ENCODE peak calls at places on chromosomes 6 and 20, in five cellular contexts. G is RWPE1, F is B cell, M is cardiac muscle cell, T is heart right ventricle. U is an unnamed sample.

GRCh38 chr6:155377061-155377460 is 62.8 kb upstream of the TFB1M start:
- DNase-seq in G (peak), F (no peak), M (peak), T (no peak), U (no peak)

GRCh38 chr6:166955121-166955864 is 1.1 kb downstream of the RNASET2 start:
- DNase-seq in G (no peak), F (peak), M (no peak), T (no peak), U (peak)

GRCh38 chr20:44414346-44414714 is 58.8 kb downstream of the HNF4A start:
- DNase-seq in G (no peak), F (no peak), M (no peak), T (no peak), U (no peak)

GRCh38 chr6:78611886-78612480 is 255.4 kb upstream of the IRAK1BP1 start:
- DNase-seq in G (peak), F (no peak), M (peak), T (no peak), U (no peak)

GRCh38 chr20:17808357-17808756 is 108.6 kb downstream of the BANF2 start:
- DNase-seq in G (no peak), F (no peak), M (peak), T (peak), U (no peak)

GRCh38 chr6:25354078-25354940 is 75.1 kb downstream of the CARMIL1 start:
- DNase-seq in G (no peak), F (no peak), M (peak), T (no peak), U (no peak)

GRCh38 chr6:151058021-151058733 is 181.6 kb upstream of the AKAP12 start:
- DNase-seq in G (no peak), F (no peak), M (no peak), T (no peak), U (no peak)

GRCh38 chr6:21856096-21856825 is 262.7 kb downstream of the SOX4 start:
- DNase-seq in G (peak), F (no peak), M (peak), T (no peak), U (no peak)

GRCh38 chr6:166465671-166466087 is 82.9 kb upstream of the MPC1 start:
- DNase-seq in G (no peak), F (no peak), M (peak), T (peak), U (no peak)

GRCh38 chr6:148935705-148936306 is 189.0 kb downstream of the UST start:
- DNase-seq in G (peak), F (no peak), M (no peak), T (no peak), U (no peak)

GRCh38 chr6:30914076-30914853 is at the start of gene VARS2:
- DNase-seq in G (peak), F (peak), M (peak), T (peak), U (peak)

GRCh38 chr20:49508435-49509199 is 26.1 kb upstream of the KCNB1 start:
- DNase-seq in G (peak), F (peak), M (peak), T (no peak), U (peak)

GRCh38 chr6:114342826-114343781 is at the start of gene HS3ST5:
- DNase-seq in G (peak), F (no peak), M (peak), T (peak), U (peak)

GRCh38 chr20:431012-431904 is 23.2 kb downstream of the RBCK1 start:
- DNase-seq in G (peak), F (peak), M (peak), T (peak), U (peak)

GRCh38 chr6:168956884-168957730 is 296.5 kb downstream of the THBS2 start:
- DNase-seq in G (peak), F (peak), M (peak), T (peak), U (peak)

GRCh38 chr6:144683216-144684070 is 398.3 kb downstream of the UTRN start:
- DNase-seq in G (no peak), F (no peak), M (no peak), T (no peak), U (no peak)

GRCh38 chr20:48455606-48456360 is 372.0 kb downstream of the PREX1 start:
- DNase-seq in G (peak), F (no peak), M (no peak), T (no peak), U (no peak)

GRCh38 chr20:49976542-49976941 is 6.2 kb upstream of the SNAI1 start:
- DNase-seq in G (no peak), F (no peak), M (no peak), T (no peak), U (no peak)

GRCh38 chr6:149508485-149508884 is 23.7 kb upstream of the ZC3H12D start:
- DNase-seq in G (no peak), F (no peak), M (no peak), T (no peak), U (no peak)

GRCh38 chr6:45959534-45960195 is 56.0 kb downstream of the CLIC5 start:
- DNase-seq in G (peak), F (no peak), M (peak), T (no peak), U (no peak)

GRCh38 chr6:77040566-77041195 is 422.6 kb downstream of the HTR1B start:
- DNase-seq in G (peak), F (no peak), M (peak), T (no peak), U (no peak)

GRCh38 chr6:38784506-38785235 is 69.6 kb downstream of the DNAH8 start:
- DNase-seq in G (no peak), F (no peak), M (no peak), T (no peak), U (no peak)

GRCh38 chr6:68967549-68968300 is 332.6 kb downstream of the ADGRB3 start:
- DNase-seq in G (peak), F (peak), M (peak), T (peak), U (peak)

GRCh38 chr20:10863337-10864060 is 189.7 kb upstream of the JAG1 start:
- DNase-seq in G (peak), F (no peak), M (peak), T (peak), U (no peak)

GRCh38 chr6:11096109-11096508 is 2.5 kb downstream of the SMIM13 start:
- DNase-seq in G (peak), F (no peak), M (peak), T (no peak), U (peak)

GRCh38 chr20:37902504-37903313 is at the start of gene VSTM2L:
- DNase-seq in G (peak), F (peak), M (peak), T (no peak), U (peak)

GRCh38 chr20:59141818-59142581 is 21.6 kb upstream of the ZNF831 start:
- DNase-seq in G (peak), F (no peak), M (peak), T (no peak), U (no peak)

GRCh38 chr20:19012671-19013070 is 199.1 kb downstream of the SCP2D1 start:
- DNase-seq in G (peak), F (no peak), M (no peak), T (no peak), U (no peak)

GRCh38 chr20:19013907-19014306 is 198.5 kb upstream of the SLC24A3 start:
- DNase-seq in G (no peak), F (no peak), M (no peak), T (no peak), U (no peak)

GRCh38 chr20:19017104-19017690 is 195.2 kb upstream of the SLC24A3 start:
- DNase-seq in G (no peak), F (no peak), M (no peak), T (no peak), U (no peak)

GRCh38 chr20:19015326-19015725 is 197.1 kb upstream of the SLC24A3 start:
- DNase-seq in G (no peak), F (no peak), M (no peak), T (no peak), U (no peak)

DNA sequence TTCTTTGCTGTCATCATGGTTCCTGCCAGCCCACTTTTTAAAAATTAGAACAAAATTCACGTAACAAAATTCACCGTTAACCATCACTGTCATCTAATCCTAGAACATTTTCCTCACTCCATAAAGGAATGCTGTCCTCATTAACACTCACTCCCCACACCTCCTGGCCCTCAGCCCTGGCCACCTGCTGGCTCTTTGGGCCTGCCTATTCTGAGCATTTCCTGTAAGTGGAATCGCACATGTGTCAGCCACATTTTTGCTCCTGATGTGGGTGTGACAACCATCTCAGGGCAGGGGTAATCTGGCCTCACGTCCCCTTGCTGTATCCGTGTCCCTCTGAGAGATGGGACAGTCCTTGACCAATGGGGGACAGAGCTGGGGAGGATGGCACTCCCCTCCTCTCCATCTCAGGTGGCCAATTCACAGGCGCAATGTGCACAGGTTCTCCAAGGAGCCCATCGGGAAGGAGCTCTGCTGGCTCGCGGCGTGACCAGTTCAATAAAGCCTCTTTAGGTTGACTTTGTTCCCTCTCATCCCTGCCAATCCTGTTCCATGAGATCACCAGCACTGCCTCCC is 196.5 kb upstream of the SLC24A3 start:
- DNase-seq in G (no peak), F (no peak), M (no peak), T (no peak), U (no peak)
- TF ChIP-seq CTCF in G (no peak), F (no peak), M (no peak), T (no peak), U (no peak)

DNA sequence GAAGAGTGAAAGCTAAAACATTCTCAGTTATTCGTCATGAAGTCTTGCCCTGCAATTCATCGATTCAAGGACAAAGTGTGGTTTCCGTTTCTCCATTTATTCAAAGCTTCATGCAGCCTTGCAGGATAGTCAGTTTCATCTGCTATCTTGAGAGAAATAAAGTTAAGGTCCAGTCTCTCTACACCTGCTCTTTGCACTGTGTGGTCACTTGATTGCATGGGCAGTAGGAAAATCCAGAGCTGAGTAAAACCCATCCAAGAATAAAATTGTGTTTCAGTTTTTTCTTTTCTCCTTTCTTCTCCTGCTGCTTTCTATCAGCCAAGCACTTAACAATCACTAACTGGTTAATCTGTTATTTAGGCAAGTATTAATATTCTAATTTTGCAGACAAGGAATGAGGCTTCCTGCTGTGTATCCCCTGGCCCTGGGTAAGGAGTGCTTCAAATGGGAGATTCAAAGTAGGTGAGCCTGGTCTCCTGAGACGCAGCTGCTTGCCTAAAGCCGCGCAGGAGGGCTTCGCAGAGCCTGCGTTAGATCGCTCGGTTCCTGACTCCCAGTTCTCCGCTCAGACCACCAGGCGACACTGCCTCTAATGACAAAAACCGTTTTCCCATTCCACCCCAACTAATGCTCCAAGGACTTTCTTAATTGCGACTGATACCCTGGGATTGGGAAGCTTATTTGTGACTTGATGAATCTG is 808.3 kb downstream of the TFAP2A start:
- DNase-seq in G (no peak), F (no peak), M (no peak), T (no peak), U (no peak)
- TF ChIP-seq CTCF in G (no peak), F (no peak), M (no peak), T (no peak), U (no peak)

GRCh38 chr6:37123957-37124729 is 45.8 kb upstream of the PIM1 start:
- DNase-seq in G (no peak), F (no peak), M (no peak), T (no peak), U (no peak)

GRCh38 chr6:37126554-37126906 is 43.4 kb upstream of the PIM1 start:
- DNase-seq in G (no peak), F (no peak), M (no peak), T (no peak), U (no peak)

GRCh38 chr6:37125779-37126553 is 44.0 kb upstream of the PIM1 start:
- DNase-seq in G (no peak), F (no peak), M (peak), T (no peak), U (no peak)

GRCh38 chr6:37119387-37119886 is 50.5 kb upstream of the PIM1 start:
- DNase-seq in G (no peak), F (no peak), M (no peak), T (no peak), U (no peak)

GRCh38 chr6:37122861-37123260 is 47.1 kb upstream of the PIM1 start:
- DNase-seq in G (no peak), F (no peak), M (no peak), T (no peak), U (no peak)
- TF ChIP-seq CTCF in G (no peak), F (no peak), M (no peak), T (no peak), U (no peak)

GRCh38 chr6:47854996-47855395 is 73.2 kb downstream of the OPN5 start:
- DNase-seq in G (no peak), F (no peak), M (no peak), T (no peak), U (no peak)

GRCh38 chr6:47859132-47859531 is 77.3 kb downstream of the OPN5 start:
- DNase-seq in G (no peak), F (no peak), M (no peak), T (no peak), U (no peak)

GRCh38 chr6:47852727-47853126 is 70.9 kb downstream of the OPN5 start:
- DNase-seq in G (peak), F (no peak), M (no peak), T (no peak), U (no peak)

GRCh38 chr6:47853766-47854165 is 71.9 kb downstream of the OPN5 start:
- DNase-seq in G (no peak), F (no peak), M (no peak), T (no peak), U (no peak)
- TF ChIP-seq CTCF in G (no peak), F (no peak), M (no peak), T (peak), U (no peak)

GRCh38 chr6:7523922-7524321 is 17.5 kb upstream of the DSP start:
- DNase-seq in G (no peak), F (no peak), M (no peak), T (no peak), U (no peak)

GRCh38 chr6:7528565-7528964 is 12.9 kb upstream of the DSP start:
- DNase-seq in G (peak), F (no peak), M (peak), T (no peak), U (no peak)

GRCh38 chr6:7522873-7523272 is 18.6 kb upstream of the DSP start:
- DNase-seq in G (no peak), F (no peak), M (no peak), T (no peak), U (no peak)

GRCh38 chr6:7529141-7529540 is 12.3 kb upstream of the DSP start:
- DNase-seq in G (no peak), F (no peak), M (no peak), T (no peak), U (no peak)

DNA sequence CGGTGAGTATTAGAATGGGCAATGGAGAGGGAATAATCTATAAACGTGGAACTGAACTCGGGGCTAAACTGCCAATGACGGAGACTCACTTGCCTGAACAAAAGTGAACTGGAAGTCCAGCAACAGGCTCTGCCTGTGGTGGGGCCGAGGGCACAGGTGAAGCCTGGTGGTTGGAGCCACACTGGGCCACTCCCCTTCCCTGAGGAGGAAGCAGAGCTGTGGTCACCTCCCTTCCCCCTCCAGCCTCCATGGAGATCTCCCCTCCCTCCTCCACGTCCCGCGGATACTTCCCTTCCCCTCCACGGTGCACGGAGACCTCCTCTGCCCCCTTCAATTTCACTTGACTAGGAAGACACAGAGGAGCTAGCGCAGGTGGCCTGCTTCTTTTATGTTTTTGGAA is 14.7 kb upstream of the DSP start:
- DNase-seq in G (no peak), F (no peak), M (no peak), T (no peak), U (no peak)
- TF ChIP-seq CTCF in G (no peak), F (no peak), M (no peak), T (no peak), U (no peak)

GRCh38 chr6:18162401-18162800 is 7.2 kb downstream of the KDM1B start:
- DNase-seq in G (no peak), F (no peak), M (no peak), T (no peak), U (no peak)

GRCh38 chr6:18168264-18168663 is 13.0 kb downstream of the KDM1B start:
- DNase-seq in G (no peak), F (no peak), M (no peak), T (no peak), U (no peak)

GRCh38 chr6:18165746-18166145 is 10.5 kb downstream of the KDM1B start:
- DNase-seq in G (no peak), F (no peak), M (no peak), T (no peak), U (no peak)

GRCh38 chr6:18161437-18161836 is 6.2 kb downstream of the KDM1B start:
- DNase-seq in G (no peak), F (no peak), M (no peak), T (no peak), U (no peak)

GRCh38 chr6:18166314-18167007 is 11.2 kb downstream of the KDM1B start:
- DNase-seq in G (no peak), F (no peak), M (no peak), T (no peak), U (no peak)
- TF ChIP-seq CTCF in G (no peak), F (no peak), M (no peak), T (no peak), U (no peak)

DNA sequence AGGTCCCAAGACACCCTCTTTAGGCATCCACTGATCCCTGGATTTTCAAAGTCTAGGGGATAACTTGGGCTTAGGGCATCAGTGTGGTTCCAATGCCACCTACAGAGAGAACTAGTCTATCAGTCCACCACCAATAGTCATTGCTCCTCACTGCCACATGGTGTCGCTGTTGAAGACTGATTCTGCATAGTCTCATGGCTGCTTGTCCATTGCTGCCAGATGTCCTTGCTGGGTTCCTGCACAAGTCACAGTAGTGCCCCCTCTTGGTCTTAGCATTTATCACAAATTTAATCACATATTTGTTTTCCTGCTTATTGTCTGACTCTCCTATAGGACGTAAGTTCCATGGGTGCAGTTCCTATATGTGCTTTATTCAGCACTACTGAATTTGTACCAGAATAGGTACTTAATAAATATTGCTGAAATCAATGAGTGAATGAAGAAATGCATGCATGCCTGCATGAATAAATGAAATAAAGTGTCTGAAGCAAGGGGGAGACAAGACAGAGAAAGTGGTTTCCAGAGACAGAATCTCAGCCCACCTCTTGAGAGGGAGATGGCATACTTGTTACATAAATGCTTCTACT is 45.9 kb upstream of the RALY start:
- DNase-seq in G (peak), F (peak), M (peak), T (no peak), U (peak)
- TF ChIP-seq CTCF in G (no peak), F (peak), M (peak), T (peak), U (peak)

GRCh38 chr6:52209672-52210626 is 23.8 kb downstream of the IL17A start:
- DNase-seq in G (no peak), F (no peak), M (no peak), T (no peak), U (no peak)

GRCh38 chr6:52208612-52209011 is 22.4 kb downstream of the IL17A start:
- DNase-seq in G (no peak), F (no peak), M (no peak), T (no peak), U (no peak)

GRCh38 chr6:52216932-52217331 is 27.4 kb downstream of the IL17F start:
- DNase-seq in G (no peak), F (no peak), M (no peak), T (no peak), U (no peak)

GRCh38 chr6:52215787-52216186 is 28.5 kb downstream of the IL17F start:
- DNase-seq in G (no peak), F (no peak), M (no peak), T (no peak), U (no peak)

DNA sequence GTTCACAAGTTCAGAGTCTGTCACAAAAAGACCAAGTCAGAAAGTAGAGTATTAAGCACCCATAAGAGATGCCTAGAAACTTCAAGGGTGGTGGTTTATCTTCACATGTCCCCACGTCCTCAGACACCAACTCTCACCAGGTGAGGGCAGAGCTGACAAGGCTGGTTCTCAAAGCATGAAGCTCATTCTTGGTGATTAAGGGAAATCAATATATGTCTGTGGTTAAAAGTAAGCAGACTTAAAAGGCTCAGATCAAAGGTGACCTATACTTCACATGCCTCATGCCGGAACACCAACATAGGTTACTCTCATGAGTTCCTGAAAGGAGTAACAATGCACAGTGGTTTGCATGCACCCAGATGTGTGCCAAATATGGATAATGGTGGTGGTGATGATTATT is 27.0 kb downstream of the IL17A start:
- DNase-seq in G (no peak), F (no peak), M (no peak), T (no peak), U (peak)
- TF ChIP-seq CTCF in G (no peak), F (no peak), M (no peak), T (no peak), U (no peak)

GRCh38 chr20:14334306-14334930 is 3.0 kb downstream of the FLRT3 start:
- DNase-seq in G (peak), F (peak), M (peak), T (no peak), U (peak)
- TF ChIP-seq CTCF in G (peak), F (no peak), M (peak), T (peak), U (peak)